ENCODE peak calls at places on chromosome 16, in ten cellular contexts. One of them, this sample, is unnamed. For H3K4me1, the result is how much of the 10 kb centered on the place peaks cover.

GRCh38 chr16:83807327-83807709 is 460 bp upstream of the HSBP1 start:
- DNase-seq in PC-9: no peak
- DNase-seq in tibial nerve: no peak
- DNase-seq in tibial artery: no peak
- DNase-seq in upper lobe of right lung: no peak
- DNase-seq in colonic mucosa: peak
- DNase-seq in thyroid gland: no peak
- DNase-seq in GM12878: no peak
- DNase-seq in osteoblast: no peak
- DNase-seq in spleen: no peak
- DNase-seq in this sample: no peak

GRCh38 chr16:88719267-88719932 is 13.1 kb downstream of the CTU2 start:
- DNase-seq in PC-9: no peak
- DNase-seq in tibial nerve: no peak
- DNase-seq in tibial artery: no peak
- DNase-seq in upper lobe of right lung: no peak
- DNase-seq in colonic mucosa: no peak
- DNase-seq in thyroid gland: peak
- DNase-seq in GM12878: no peak
- DNase-seq in osteoblast: peak
- DNase-seq in spleen: no peak
- DNase-seq in this sample: no peak

GRCh38 chr16:65069090-65069489 is 52.8 kb downstream of the CDH11 start:
- DNase-seq in PC-9: no peak
- DNase-seq in tibial nerve: no peak
- DNase-seq in tibial artery: no peak
- DNase-seq in upper lobe of right lung: no peak
- DNase-seq in colonic mucosa: no peak
- DNase-seq in thyroid gland: no peak
- DNase-seq in GM12878: no peak
- DNase-seq in osteoblast: no peak
- DNase-seq in spleen: no peak
- DNase-seq in this sample: no peak

GRCh38 chr16:30005341-30006094 is 5.3 kb downstream of the DOC2A start:
- DNase-seq in PC-9: peak
- DNase-seq in tibial nerve: no peak
- DNase-seq in tibial artery: no peak
- DNase-seq in upper lobe of right lung: no peak
- DNase-seq in colonic mucosa: no peak
- DNase-seq in thyroid gland: peak
- DNase-seq in GM12878: no peak
- DNase-seq in osteoblast: peak
- DNase-seq in spleen: no peak
- DNase-seq in this sample: no peak

GRCh38 chr16:2799852-2800226 is 1.6 kb downstream of the PRSS41 start:
- DNase-seq in PC-9: no peak
- DNase-seq in tibial nerve: no peak
- DNase-seq in tibial artery: no peak
- DNase-seq in upper lobe of right lung: peak
- DNase-seq in colonic mucosa: peak
- DNase-seq in thyroid gland: no peak
- DNase-seq in GM12878: no peak
- DNase-seq in osteoblast: peak
- DNase-seq in spleen: peak
- DNase-seq in this sample: peak

GRCh38 chr16:69859105-69859969 is 91.8 kb upstream of the CLEC18A start:
- DNase-seq in PC-9: no peak
- DNase-seq in tibial nerve: peak
- DNase-seq in tibial artery: no peak
- DNase-seq in upper lobe of right lung: no peak
- DNase-seq in colonic mucosa: peak
- DNase-seq in thyroid gland: peak
- DNase-seq in GM12878: no peak
- DNase-seq in osteoblast: peak
- DNase-seq in spleen: no peak
- DNase-seq in this sample: no peak

GRCh38 chr16:87839542-87840461 is 29.5 kb downstream of the SLC7A5 start:
- DNase-seq in PC-9: no peak
- DNase-seq in tibial nerve: no peak
- DNase-seq in tibial artery: no peak
- DNase-seq in upper lobe of right lung: no peak
- DNase-seq in colonic mucosa: no peak
- DNase-seq in thyroid gland: no peak
- DNase-seq in GM12878: no peak
- DNase-seq in osteoblast: no peak
- DNase-seq in spleen: no peak
- DNase-seq in this sample: no peak

GRCh38 chr16:75238132-75238852 is 13.1 kb downstream of the BCAR1 start:
- DNase-seq in PC-9: peak
- DNase-seq in tibial nerve: peak
- DNase-seq in tibial artery: peak
- DNase-seq in upper lobe of right lung: peak
- DNase-seq in colonic mucosa: peak
- DNase-seq in thyroid gland: peak
- DNase-seq in GM12878: no peak
- DNase-seq in osteoblast: peak
- DNase-seq in spleen: peak
- DNase-seq in this sample: peak

GRCh38 chr16:84785843-84786538 is 33.8 kb upstream of the CRISPLD2 start:
- DNase-seq in PC-9: peak
- DNase-seq in tibial nerve: no peak
- DNase-seq in tibial artery: no peak
- DNase-seq in upper lobe of right lung: peak
- DNase-seq in colonic mucosa: peak
- DNase-seq in thyroid gland: peak
- DNase-seq in GM12878: no peak
- DNase-seq in osteoblast: peak
- DNase-seq in spleen: peak
- DNase-seq in this sample: no peak

GRCh38 chr16:3073448-3073847 is 8.0 kb downstream of the IL32 start:
- DNase-seq in PC-9: no peak
- DNase-seq in tibial nerve: no peak
- DNase-seq in tibial artery: no peak
- DNase-seq in upper lobe of right lung: no peak
- DNase-seq in colonic mucosa: no peak
- DNase-seq in thyroid gland: no peak
- DNase-seq in GM12878: no peak
- DNase-seq in osteoblast: no peak
- DNase-seq in spleen: peak
- DNase-seq in this sample: no peak

GRCh38 chr16:6032438-6032837 is 934.8 kb upstream of the EEF2KMT start:
- DNase-seq in PC-9: no peak
- DNase-seq in tibial nerve: no peak
- DNase-seq in tibial artery: no peak
- DNase-seq in upper lobe of right lung: no peak
- DNase-seq in colonic mucosa: no peak
- DNase-seq in thyroid gland: no peak
- DNase-seq in GM12878: no peak
- DNase-seq in osteoblast: no peak
- DNase-seq in spleen: no peak
- DNase-seq in this sample: no peak

GRCh38 chr16:68700120-68700519 is 37.0 kb upstream of the CDH1 start:
- DNase-seq in PC-9: no peak
- DNase-seq in tibial nerve: no peak
- DNase-seq in tibial artery: no peak
- DNase-seq in upper lobe of right lung: no peak
- DNase-seq in colonic mucosa: no peak
- DNase-seq in thyroid gland: no peak
- DNase-seq in GM12878: no peak
- DNase-seq in osteoblast: peak
- DNase-seq in spleen: no peak
- DNase-seq in this sample: no peak

GRCh38 chr16:30748634-30749445 is 615 bp downstream of the PHKG2 start:
- DNase-seq in PC-9: peak
- DNase-seq in tibial nerve: no peak
- DNase-seq in tibial artery: no peak
- DNase-seq in upper lobe of right lung: peak
- DNase-seq in colonic mucosa: peak
- DNase-seq in thyroid gland: peak
- DNase-seq in GM12878: no peak
- DNase-seq in osteoblast: peak
- DNase-seq in spleen: peak
- DNase-seq in this sample: no peak

GRCh38 chr16:63315229-63315628 is 1279.0 kb upstream of the CDH8 start:
- DNase-seq in PC-9: no peak
- DNase-seq in tibial nerve: no peak
- DNase-seq in tibial artery: no peak
- DNase-seq in upper lobe of right lung: no peak
- DNase-seq in colonic mucosa: no peak
- DNase-seq in thyroid gland: no peak
- DNase-seq in GM12878: no peak
- DNase-seq in osteoblast: no peak
- DNase-seq in spleen: no peak
- DNase-seq in this sample: peak

GRCh38 chr16:49556252-49557069 is 182.9 kb downstream of the C16orf78 start:
- DNase-seq in PC-9: no peak
- DNase-seq in tibial nerve: no peak
- DNase-seq in tibial artery: no peak
- DNase-seq in upper lobe of right lung: no peak
- DNase-seq in colonic mucosa: no peak
- DNase-seq in thyroid gland: peak
- DNase-seq in GM12878: no peak
- DNase-seq in osteoblast: peak
- DNase-seq in spleen: peak
- DNase-seq in this sample: no peak

GRCh38 chr16:49366669-49367068 is 6.9 kb upstream of the C16orf78 start:
- DNase-seq in PC-9: no peak
- DNase-seq in tibial nerve: no peak
- DNase-seq in tibial artery: no peak
- DNase-seq in upper lobe of right lung: no peak
- DNase-seq in colonic mucosa: no peak
- DNase-seq in thyroid gland: no peak
- DNase-seq in GM12878: peak
- DNase-seq in osteoblast: no peak
- DNase-seq in spleen: no peak
- DNase-seq in this sample: no peak

GRCh38 chr16:67179421-67180080 is 4.2 kb downstream of the MATCAP1 start:
- DNase-seq in PC-9: no peak
- DNase-seq in tibial nerve: no peak
- DNase-seq in tibial artery: no peak
- DNase-seq in upper lobe of right lung: no peak
- DNase-seq in colonic mucosa: no peak
- DNase-seq in thyroid gland: no peak
- DNase-seq in GM12878: no peak
- DNase-seq in osteoblast: no peak
- DNase-seq in spleen: no peak
- DNase-seq in this sample: no peak

GRCh38 chr16:30166202-30166902 is 17.1 kb upstream of the CORO1A start:
- DNase-seq in PC-9: no peak
- DNase-seq in tibial nerve: no peak
- DNase-seq in tibial artery: no peak
- DNase-seq in upper lobe of right lung: no peak
- DNase-seq in colonic mucosa: no peak
- DNase-seq in thyroid gland: no peak
- DNase-seq in GM12878: peak
- DNase-seq in osteoblast: peak
- DNase-seq in spleen: peak
- DNase-seq in this sample: no peak

GRCh38 chr16:30558789-30559377 is 709 bp upstream of the ZNF764 start:
- DNase-seq in PC-9: no peak
- DNase-seq in tibial nerve: no peak
- DNase-seq in tibial artery: no peak
- DNase-seq in upper lobe of right lung: no peak
- DNase-seq in colonic mucosa: no peak
- DNase-seq in thyroid gland: no peak
- DNase-seq in GM12878: no peak
- DNase-seq in osteoblast: no peak
- DNase-seq in spleen: no peak
- DNase-seq in this sample: no peak

GRCh38 chr16:19446300-19446846 is 28.7 kb downstream of the TMC5 start:
- DNase-seq in PC-9: no peak
- DNase-seq in tibial nerve: no peak
- DNase-seq in tibial artery: no peak
- DNase-seq in upper lobe of right lung: no peak
- DNase-seq in colonic mucosa: no peak
- DNase-seq in thyroid gland: no peak
- DNase-seq in GM12878: no peak
- DNase-seq in osteoblast: no peak
- DNase-seq in spleen: no peak
- DNase-seq in this sample: no peak
- TF ChIP-seq CTCF in PC-9: no peak
- TF ChIP-seq CTCF in tibial nerve: no peak
- TF ChIP-seq CTCF in tibial artery: no peak
- TF ChIP-seq CTCF in upper lobe of right lung: no peak
- TF ChIP-seq CTCF in colonic mucosa: no peak
- TF ChIP-seq CTCF in thyroid gland: no peak
- TF ChIP-seq CTCF in GM12878: no peak
- TF ChIP-seq CTCF in osteoblast: no peak
- TF ChIP-seq CTCF in spleen: no peak
- TF ChIP-seq CTCF in this sample: no peak

DNA sequence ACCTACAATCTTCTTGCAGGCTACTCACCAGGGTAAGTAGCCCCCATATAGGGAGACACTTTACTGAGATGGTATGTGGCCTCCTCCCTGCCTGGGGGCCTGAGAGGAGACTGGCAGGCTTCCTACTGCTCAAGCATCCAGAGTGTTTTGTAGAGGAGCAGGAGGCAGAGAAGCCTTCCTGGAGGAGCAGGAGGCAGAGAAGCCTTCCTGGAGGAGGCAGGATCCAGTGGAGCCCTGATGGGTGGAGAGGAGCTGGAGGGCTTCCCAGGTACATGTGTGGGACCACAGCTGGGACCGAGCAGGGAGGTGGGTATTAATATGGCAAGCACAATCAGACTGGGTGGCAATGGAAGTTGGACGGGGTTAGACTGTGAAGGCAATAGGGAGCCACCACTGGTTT is 2.1 kb upstream of the ADGRG5 start:
- DNase-seq in PC-9: no peak
- DNase-seq in tibial nerve: no peak
- DNase-seq in tibial artery: no peak
- DNase-seq in upper lobe of right lung: peak
- DNase-seq in colonic mucosa: peak
- DNase-seq in thyroid gland: no peak
- DNase-seq in GM12878: no peak
- DNase-seq in osteoblast: peak
- DNase-seq in spleen: peak
- DNase-seq in this sample: no peak
- H3K4me1 ChIP-seq in PC-9: under half
- H3K4me1 ChIP-seq in tibial nerve: under half
- H3K4me1 ChIP-seq in tibial artery: under half
- H3K4me1 ChIP-seq in upper lobe of right lung: under half
- H3K4me1 ChIP-seq in colonic mucosa: under half
- H3K4me1 ChIP-seq in thyroid gland: under half
- H3K4me1 ChIP-seq in GM12878: half or more
- H3K4me1 ChIP-seq in osteoblast: under half
- H3K4me1 ChIP-seq in spleen: half or more
- H3K4me1 ChIP-seq in this sample: under half

GRCh38 chr16:1089822-1090619 is 6.0 kb downstream of the C1QTNF8 start:
- DNase-seq in PC-9: no peak
- DNase-seq in tibial nerve: no peak
- DNase-seq in tibial artery: peak
- DNase-seq in upper lobe of right lung: no peak
- DNase-seq in colonic mucosa: peak
- DNase-seq in thyroid gland: no peak
- DNase-seq in GM12878: no peak
- DNase-seq in osteoblast: no peak
- DNase-seq in spleen: no peak
- DNase-seq in this sample: peak
- TF ChIP-seq CTCF in PC-9: no peak
- TF ChIP-seq CTCF in tibial nerve: no peak
- TF ChIP-seq CTCF in tibial artery: peak
- TF ChIP-seq CTCF in upper lobe of right lung: no peak
- TF ChIP-seq CTCF in colonic mucosa: peak
- TF ChIP-seq CTCF in thyroid gland: no peak
- TF ChIP-seq CTCF in GM12878: no peak
- TF ChIP-seq CTCF in osteoblast: no peak
- TF ChIP-seq CTCF in spleen: no peak
- TF ChIP-seq CTCF in this sample: no peak

GRCh38 chr16:11580451-11581086 is 6.2 kb downstream of the LITAF start:
- DNase-seq in PC-9: no peak
- DNase-seq in tibial nerve: no peak
- DNase-seq in tibial artery: no peak
- DNase-seq in upper lobe of right lung: peak
- DNase-seq in colonic mucosa: no peak
- DNase-seq in thyroid gland: no peak
- DNase-seq in GM12878: no peak
- DNase-seq in osteoblast: no peak
- DNase-seq in spleen: peak
- DNase-seq in this sample: no peak
- H3K4me1 ChIP-seq in PC-9: under half
- H3K4me1 ChIP-seq in tibial nerve: half or more
- H3K4me1 ChIP-seq in tibial artery: under half
- H3K4me1 ChIP-seq in upper lobe of right lung: under half
- H3K4me1 ChIP-seq in colonic mucosa: under half
- H3K4me1 ChIP-seq in thyroid gland: under half
- H3K4me1 ChIP-seq in GM12878: half or more
- H3K4me1 ChIP-seq in osteoblast: under half
- H3K4me1 ChIP-seq in spleen: half or more
- H3K4me1 ChIP-seq in this sample: under half